ENCODE peak calls at places on chromosomes 2 and 18, in nine cellular contexts. I is Panc1, N is IMR-90, C is hepatocyte, V is lower lobe of right lung, K is thoracic aorta, X is foreskin keratinocyte, S is PC-3, U is A549. F is an unnamed sample.

GRCh38 chr2:156518160-156518559 is 82.0 kb downstream of the GPD2 start:
- DNase-seq in I (no peak), N (no peak), C (no peak), V (no peak), K (no peak), X (no peak), S (no peak), U (no peak), F (no peak)

GRCh38 chr2:215847718-215848117 is 165.6 kb downstream of the MREG start:
- DNase-seq in I (no peak), N (peak), C (no peak), V (no peak), K (no peak), X (no peak), S (no peak), U (no peak), F (no peak)

GRCh38 chr2:188306271-188306670 is 14.6 kb downstream of the GULP1 start:
- DNase-seq in I (no peak), N (no peak), C (no peak), V (no peak), K (no peak), X (no peak), S (no peak), U (no peak), F (no peak)

GRCh38 chr18:44325903-44326650 is 354.6 kb upstream of the SETBP1 start:
- DNase-seq in I (no peak), N (peak), C (peak), V (no peak), K (no peak), X (peak), S (peak), U (peak), F (peak)

GRCh38 chr2:69796199-69796598 is 33.3 kb upstream of the GMCL1 start:
- DNase-seq in I (no peak), N (no peak), C (no peak), V (no peak), K (no peak), X (no peak), S (peak), U (no peak), F (no peak)

GRCh38 chr2:148794558-148794957 is 80.5 kb upstream of the KIF5C start:
- DNase-seq in I (no peak), N (peak), C (no peak), V (no peak), K (no peak), X (peak), S (peak), U (no peak), F (peak)

GRCh38 chr2:135055182-135055786 is 3.2 kb downstream of the RAB3GAP1 start:
- DNase-seq in I (no peak), N (peak), C (no peak), V (no peak), K (no peak), X (peak), S (peak), U (no peak), F (peak)

GRCh38 chr2:157898591-157898996 is 22.5 kb upstream of the ACVR1 start:
- DNase-seq in I (peak), N (peak), C (peak), V (no peak), K (no peak), X (peak), S (peak), U (no peak), F (peak)

GRCh38 chr2:116747103-116747502 is 1067.4 kb upstream of the DDX18 start:
- DNase-seq in I (no peak), N (no peak), C (no peak), V (no peak), K (no peak), X (no peak), S (peak), U (no peak), F (no peak)

GRCh38 chr18:45212186-45213039 is 402.9 kb upstream of the SLC14A2 start:
- DNase-seq in I (peak), N (peak), C (peak), V (peak), K (peak), X (peak), S (peak), U (peak), F (peak)

GRCh38 chr2:28380185-28380584 is 12.5 kb upstream of the FOSL2 start:
- DNase-seq in I (no peak), N (no peak), C (no peak), V (no peak), K (no peak), X (no peak), S (no peak), U (no peak), F (no peak)
- H3K27ac ChIP-seq in I (no peak), N (no peak), C (peak), V (no peak), K (no peak), X (no peak), S (no peak), U (peak), F (no peak)

DNA sequence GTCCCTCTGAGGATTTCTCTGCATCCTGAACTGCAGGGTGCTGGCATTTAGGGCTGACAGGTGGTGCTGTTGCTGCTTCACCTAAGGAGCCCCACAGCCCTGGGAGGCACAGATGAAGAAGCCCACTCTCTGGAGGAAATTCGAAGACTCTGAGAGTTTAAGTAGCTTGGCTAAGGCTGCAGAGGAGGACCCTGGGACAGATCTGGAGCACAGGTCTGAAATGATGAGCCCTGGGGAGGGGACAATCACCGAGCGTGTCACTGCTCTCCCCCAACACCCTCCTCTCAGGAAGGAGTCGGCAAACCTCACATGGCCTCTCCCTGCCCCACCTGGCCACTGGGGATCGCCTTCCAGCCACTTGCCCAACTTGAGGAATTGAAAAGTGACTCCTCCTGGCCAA is 18.6 kb downstream of the CYP27C1 start:
- DNase-seq in I (no peak), N (no peak), C (no peak), V (no peak), K (no peak), X (no peak), S (no peak), U (no peak), F (no peak)
- TF ChIP-seq CTCF in I (no peak), N (no peak), C (no peak), V (no peak), K (no peak), X (no peak), S (peak), U (no peak), F (no peak)

DNA sequence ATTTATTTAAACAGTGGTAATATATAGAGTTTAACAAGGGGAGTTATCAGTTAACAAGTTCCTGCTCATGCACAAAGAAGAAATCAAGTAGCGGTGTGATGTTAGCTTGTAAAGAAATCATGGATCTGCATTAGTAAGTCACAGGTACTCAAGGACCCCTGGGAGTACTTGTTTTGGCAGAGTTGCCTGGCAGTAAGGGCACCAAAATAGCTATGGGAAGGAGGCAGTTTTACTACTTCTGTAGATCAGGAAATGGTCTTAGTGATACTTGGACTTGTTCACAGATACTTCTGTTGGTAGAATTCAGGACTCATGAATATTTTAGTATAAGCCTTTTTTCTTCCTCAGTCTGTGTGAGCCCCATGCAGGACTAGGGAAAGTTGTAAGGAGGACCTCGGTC is 107.3 kb upstream of the IL1R2 start:
- DNase-seq in I (no peak), N (no peak), C (no peak), V (no peak), K (no peak), X (no peak), S (no peak), U (no peak), F (no peak)
- H3K27ac ChIP-seq in I (no peak), N (no peak), C (no peak), V (no peak), K (no peak), X (peak), S (no peak), U (no peak), F (no peak)

GRCh38 chr2:67485431-67485830 is 88.3 kb downstream of the ETAA1 start:
- DNase-seq in I (no peak), N (peak), C (no peak), V (no peak), K (no peak), X (no peak), S (no peak), U (no peak), F (no peak)
- TF ChIP-seq CTCF in I (no peak), N (no peak), C (no peak), V (no peak), K (no peak), X (no peak), S (no peak), U (no peak), F (no peak)

GRCh38 chr18:78980777-78981651 is 1.4 kb downstream of the SALL3 start:
- DNase-seq in I (no peak), N (no peak), C (no peak), V (no peak), K (no peak), X (no peak), S (no peak), U (no peak), F (no peak)
- H3K27ac ChIP-seq in I (no peak), N (no peak), C (no peak), V (no peak), K (no peak), X (no peak), S (no peak), U (no peak), F (no peak)

GRCh38 chr2:28952806-28953190 is 28.3 kb upstream of the TOGARAM2 start:
- DNase-seq in I (no peak), N (no peak), C (peak), V (no peak), K (no peak), X (no peak), S (no peak), U (no peak), F (no peak)
- TF ChIP-seq CTCF in I (peak), N (no peak), C (peak), V (no peak), K (no peak), X (peak), S (peak), U (peak), F (no peak)

DNA sequence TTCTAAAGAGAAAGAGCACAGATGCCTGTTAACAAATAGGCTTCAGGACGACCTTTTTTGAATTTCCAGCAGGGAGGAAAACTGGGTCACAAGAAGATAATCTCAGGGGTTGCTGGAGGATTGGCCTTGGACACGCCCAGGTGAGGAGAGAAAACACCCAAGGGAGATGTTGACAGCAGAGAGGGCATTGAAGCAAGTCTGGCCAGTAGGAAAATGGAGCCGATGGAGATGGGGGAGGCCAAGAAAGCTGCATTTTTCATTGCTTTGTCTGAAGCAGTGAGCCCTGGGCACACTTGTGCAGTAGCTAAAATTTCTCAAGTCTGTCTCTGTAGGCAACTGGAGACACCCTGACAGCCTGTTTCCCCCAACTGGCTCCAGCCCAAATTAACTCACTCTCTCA is 165.4 kb downstream of the TGIF1 start:
- DNase-seq in I (no peak), N (no peak), C (no peak), V (no peak), K (no peak), X (no peak), S (no peak), U (no peak), F (no peak)
- H3K27ac ChIP-seq in I (peak), N (no peak), C (no peak), V (no peak), K (no peak), X (no peak), S (no peak), U (peak), F (no peak)

DNA sequence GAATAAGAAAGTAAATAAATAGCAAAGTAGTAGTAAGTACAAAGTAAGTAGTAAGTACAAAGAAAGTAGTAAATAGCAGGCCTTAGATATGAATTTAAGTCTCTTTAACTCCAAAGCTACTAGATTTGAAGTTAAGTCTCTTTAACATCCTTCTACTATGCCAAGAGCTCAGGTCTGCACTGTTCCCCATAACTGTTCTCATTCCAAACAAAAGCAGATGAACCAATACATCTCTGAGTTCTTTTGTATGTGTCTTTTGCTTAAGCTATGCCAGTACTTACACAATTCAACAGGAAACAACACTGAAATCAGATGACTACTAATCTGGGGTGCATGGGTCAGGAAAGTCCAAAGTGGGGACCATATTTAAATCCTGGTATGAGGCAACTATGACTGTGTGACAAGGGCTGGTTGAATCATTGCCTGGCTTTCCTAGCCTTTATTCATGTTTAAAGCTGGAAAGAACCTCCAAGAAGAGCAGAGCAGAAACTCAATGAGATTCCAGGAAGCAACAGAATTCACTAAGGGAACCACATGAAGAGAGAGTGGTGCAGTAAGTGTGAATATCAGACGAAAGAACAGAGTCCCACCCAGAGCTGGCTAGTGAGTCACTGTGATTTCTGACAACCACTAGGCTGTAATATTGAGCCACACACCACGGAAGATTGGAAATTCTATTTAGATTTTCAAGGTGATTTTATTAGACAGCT is 51.0 kb upstream of the CYP26B1 start:
- DNase-seq in I (no peak), N (peak), C (no peak), V (no peak), K (no peak), X (no peak), S (peak), U (peak), F (no peak)
- TF ChIP-seq CTCF in I (peak), N (peak), C (no peak), V (no peak), K (no peak), X (peak), S (peak), U (peak), F (peak)